ENCODE peak calls at places on chromosomes 13 and 19, in five cellular contexts. Q, T, M, L and A are unnamed samples.

GRCh38 chr13:66562054-66562453 is 668.1 kb downstream of the PCDH9 start:
- DNase-seq in Q (no peak), T (no peak), M (no peak), L (no peak), A (no peak)

GRCh38 chr13:40992678-40993077 is 26.4 kb downstream of the ELF1 start:
- DNase-seq in Q (no peak), T (no peak), M (no peak), L (no peak), A (no peak)

GRCh38 chr19:10384580-10384979 is 4.2 kb upstream of the TYK2 start:
- DNase-seq in Q (no peak), T (no peak), M (no peak), L (no peak), A (no peak)

GRCh38 chr13:50353651-50354415 is 338.6 kb downstream of the KCNRG start:
- DNase-seq in Q (no peak), T (no peak), M (no peak), L (peak; percentile 87), A (no peak)

GRCh38 chr13:48186722-48187121 is 46.3 kb upstream of the ITM2B start:
- DNase-seq in Q (no peak), T (no peak), M (no peak), L (no peak), A (no peak)

GRCh38 chr13:31427151-31427867 is 227.5 kb downstream of the B3GLCT start:
- DNase-seq in Q (no peak), T (no peak), M (no peak), L (no peak), A (no peak)

GRCh38 chr13:33751151-33751550 is 66.8 kb upstream of the RFC3 start:
- DNase-seq in Q (no peak), T (no peak), M (no peak), L (peak; percentile 47), A (no peak)

GRCh38 chr19:335486-336066 is 9.0 kb downstream of the MIER2 start:
- DNase-seq in Q (no peak), T (no peak), M (no peak), L (no peak), A (no peak)

GRCh38 chr19:48170817-48171347 is 402 bp downstream of the ZSWIM9 start:
- DNase-seq in Q (no peak), T (no peak), M (no peak), L (no peak), A (no peak)

GRCh38 chr19:16296713-16297112 is 27.9 kb upstream of the KLF2 start:
- DNase-seq in Q (no peak), T (no peak), M (no peak), L (no peak), A (no peak)

GRCh38 chr19:49954092-49954825 is 6.7 kb downstream of the SIGLEC11 start:
- DNase-seq in Q (no peak), T (no peak), M (no peak), L (peak; percentile 23), A (no peak)

GRCh38 chr19:6232567-6232966 is 47.2 kb downstream of the MLLT1 start:
- DNase-seq in Q (no peak), T (no peak), M (peak; percentile 5), L (peak; percentile 93), A (no peak)

GRCh38 chr13:97766749-97767148 is 186.7 kb upstream of the IPO5 start:
- DNase-seq in Q (no peak), T (no peak), M (no peak), L (peak; percentile 28), A (no peak)

GRCh38 chr19:42185281-42185680 is 32.2 kb downstream of the DEDD2 start:
- DNase-seq in Q (no peak), T (no peak), M (no peak), L (peak; percentile 35), A (no peak)

GRCh38 chr19:54424660-54425381 is 9.6 kb downstream of the TTYH1 start:
- DNase-seq in Q (no peak), T (no peak), M (no peak), L (no peak), A (no peak)

GRCh38 chr13:48975101-48975925 is at the start of gene FNDC3A:
- DNase-seq in Q (peak; percentile 40), T (peak; percentile 66), M (peak; percentile 68), L (peak; percentile 57), A (no peak)

GRCh38 chr19:14166448-14166847 is 30.1 kb upstream of the ASF1B start:
- DNase-seq in Q (no peak), T (no peak), M (no peak), L (no peak), A (no peak)

GRCh38 chr19:10226376-10227214 is 4.5 kb downstream of the S1PR2 start:
- DNase-seq in Q (peak; percentile 47), T (no peak), M (no peak), L (peak; percentile 99), A (no peak)

GRCh38 chr13:80029170-80029569 is 311.8 kb downstream of the SPRY2 start:
- DNase-seq in Q (no peak), T (no peak), M (peak; percentile 11), L (no peak), A (no peak)

GRCh38 chr13:100648354-100648753 is 26.2 kb downstream of the TMTC4 start:
- DNase-seq in Q (no peak), T (no peak), M (no peak), L (no peak), A (no peak)

GRCh38 chr19:54266133-54266532 is 9.1 kb upstream of the LILRB5 start:
- DNase-seq in Q (peak; percentile 88), T (peak; percentile 77), M (peak; percentile 77), L (peak; percentile 66), A (peak; percentile 88)

GRCh38 chr19:49763230-49763629 is at the start of gene TSKS:
- DNase-seq in Q (no peak), T (no peak), M (no peak), L (no peak), A (no peak)

GRCh38 chr19:41774515-41774980 is 19.2 kb downstream of the CEACAM6 start:
- DNase-seq in Q (no peak), T (no peak), M (no peak), L (no peak), A (no peak)

GRCh38 chr19:35256566-35256965 is 7.8 kb downstream of the LSR start:
- DNase-seq in Q (no peak), T (no peak), M (no peak), L (no peak), A (no peak)

GRCh38 chr19:40239415-40240226 is 13.1 kb upstream of the CCNP start:
- DNase-seq in Q (no peak), T (no peak), M (no peak), L (no peak), A (no peak)

GRCh38 chr13:99354371-99354951 is 47.3 kb upstream of the GPR183 start:
- DNase-seq in Q (no peak), T (no peak), M (no peak), L (no peak), A (no peak)

GRCh38 chr19:57559008-57559403 is 657 bp downstream of the ZNF550 start:
- DNase-seq in Q (peak; percentile 37), T (no peak), M (no peak), L (peak; percentile 26), A (no peak)

GRCh38 chr19:57563547-57563946 is 3.9 kb upstream of the ZNF550 start:
- DNase-seq in Q (no peak), T (no peak), M (no peak), L (no peak), A (no peak)

GRCh38 chr19:57560049-57560491 is 407 bp upstream of the ZNF550 start:
- DNase-seq in Q (no peak), T (no peak), M (peak; percentile 24), L (peak; percentile 81), A (no peak)

GRCh38 chr19:57559404-57560025 is at the start of gene ZNF550:
- DNase-seq in Q (peak; percentile 83), T (peak; percentile 88), M (peak; percentile 91), L (peak; percentile 85), A (peak; percentile 84)

GRCh38 chr19:57558525-57558924 is 1.1 kb downstream of the ZNF550 start:
- DNase-seq in Q (no peak), T (no peak), M (no peak), L (peak; percentile 36), A (no peak)
- TF ChIP-seq CTCF in Q (no peak), T (no peak), M (no peak), L (peak; percentile 34), A (no peak)

DNA sequence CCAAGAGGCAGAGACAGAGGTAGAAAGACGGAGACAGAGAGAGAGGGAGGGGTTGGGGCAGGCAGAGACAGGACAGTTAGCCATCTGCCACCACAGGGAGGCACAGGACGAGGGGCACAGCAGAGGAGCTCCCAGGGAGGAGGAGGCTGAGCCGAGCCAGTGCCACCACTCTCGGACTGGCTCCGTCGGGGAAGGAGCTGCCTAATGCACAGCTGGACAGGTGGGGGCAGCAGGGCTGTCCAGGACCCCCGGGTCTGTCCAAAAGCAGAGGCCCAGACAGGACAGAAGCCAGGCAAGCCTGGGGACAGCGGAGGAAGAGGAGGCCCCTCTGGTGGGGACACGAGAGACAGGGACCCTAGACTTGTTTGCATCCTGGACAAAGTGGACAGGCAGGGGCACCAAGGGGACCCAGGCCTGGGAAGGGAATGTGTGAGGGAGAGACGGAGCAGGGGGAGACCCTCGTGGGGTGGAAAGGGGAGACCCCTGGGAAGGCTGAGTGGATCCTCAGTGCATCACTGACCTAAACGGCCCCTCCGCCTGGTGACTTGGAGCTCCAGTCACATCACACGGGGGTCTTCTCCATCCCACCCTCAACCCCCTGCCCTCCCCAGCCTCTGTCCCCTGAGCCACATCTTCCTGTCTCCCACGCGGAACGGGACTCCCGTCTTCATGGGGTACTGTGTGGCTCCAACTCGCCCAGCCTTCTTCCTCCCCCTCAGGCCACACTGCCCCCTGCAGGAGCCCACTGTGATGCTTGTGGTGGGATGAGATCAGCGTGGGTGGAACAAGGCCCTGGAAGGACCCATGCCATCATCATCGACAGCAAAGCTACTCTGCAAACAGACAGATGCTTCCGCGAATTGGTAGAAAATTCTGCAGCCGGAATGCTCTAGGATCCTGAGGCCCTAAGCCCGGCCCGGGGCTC is 889 bp downstream of the F10 start:
- DNase-seq in Q (no peak), T (no peak), M (no peak), L (no peak), A (no peak)
- TF ChIP-seq CTCF in Q (no peak), T (no peak), M (no peak), L (peak; percentile 33), A (no peak)

DNA sequence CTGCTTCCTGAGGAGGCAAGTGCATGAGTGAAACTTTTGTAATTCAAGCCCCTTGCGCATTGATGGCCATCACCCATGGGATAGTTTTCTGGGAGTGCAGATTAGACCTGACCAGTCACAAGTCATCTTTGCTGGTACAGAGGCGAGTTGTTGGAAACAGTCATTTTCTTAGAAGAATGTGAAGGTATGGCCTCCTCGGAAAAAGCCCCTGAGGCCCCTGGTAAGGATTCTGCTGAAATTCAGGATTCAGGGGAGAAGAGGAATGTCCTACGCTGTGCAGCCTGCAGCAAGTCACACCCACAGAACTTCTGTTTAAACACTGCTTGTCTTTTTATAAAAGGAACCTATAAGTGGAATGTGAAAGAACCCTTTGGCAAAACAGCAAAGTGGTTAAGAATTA is 11.0 kb upstream of the SPART start:
- DNase-seq in Q (no peak), T (no peak), M (no peak), L (no peak), A (no peak)
- TF ChIP-seq CTCF in Q (no peak), T (no peak), M (no peak), L (no peak), A (no peak)

GRCh38 chr13:44649834-44650233 is 73.7 kb upstream of the TSC22D1 start:
- DNase-seq in Q (no peak), T (no peak), M (no peak), L (no peak), A (no peak)

GRCh38 chr13:44649118-44649455 is 73.0 kb upstream of the TSC22D1 start:
- DNase-seq in Q (no peak), T (no peak), M (no peak), L (no peak), A (no peak)

GRCh38 chr13:44646044-44646443 is 69.9 kb upstream of the TSC22D1 start:
- DNase-seq in Q (no peak), T (no peak), M (no peak), L (no peak), A (no peak)

GRCh38 chr13:44651209-44651608 is 75.1 kb upstream of the TSC22D1 start:
- DNase-seq in Q (no peak), T (no peak), M (no peak), L (no peak), A (no peak)

GRCh38 chr13:44648392-44649117 is 72.4 kb upstream of the TSC22D1 start:
- DNase-seq in Q (no peak), T (no peak), M (peak; percentile 12), L (peak; percentile 56), A (no peak)
- TF ChIP-seq CTCF in Q (peak; percentile 46), T (peak; percentile 53), M (peak; percentile 20), L (peak; percentile 52), A (no peak)